ENCODE peak calls at places on chromosomes 2 and 18, in four cellular contexts. K is fibroblast of pulmonary artery, R is esophagus squamous epithelium, Q is tibial nerve. S is an unnamed sample.

GRCh38 chr2:158291544-158292175 is 164.9 kb downstream of the CCDC148 start:
- DNase-seq in Q (no peak), K (no peak), R (no peak), S (no peak)

GRCh38 chr2:191183516-191183915 is 32.7 kb upstream of the STAT4 start:
- DNase-seq in Q (no peak), K (no peak), R (no peak), S (no peak)

GRCh38 chr2:241003830-241004564 is 5.6 kb downstream of the SNED1 start:
- DNase-seq in R (no peak), K (no peak), Q (no peak), S (no peak)

GRCh38 chr2:120180066-120180465 is 43.1 kb downstream of the TMEM185B start:
- DNase-seq in R (no peak), K (no peak), Q (no peak), S (no peak)

GRCh38 chr2:225354281-225354774 is 45.2 kb upstream of the NYAP2 start:
- DNase-seq in R (no peak), Q (no peak), K (no peak), S (peak)

GRCh38 chr2:209938906-209939305 is 63.5 kb upstream of the RPE start:
- DNase-seq in R (no peak), K (no peak), Q (no peak), S (no peak)

GRCh38 chr18:68275616-68276015 is 439.3 kb downstream of the TMX3 start:
- DNase-seq in R (no peak), K (peak), Q (no peak), S (peak)

GRCh38 chr18:7281579-7281978 is 50.7 kb downstream of the LRRC30 start:
- DNase-seq in R (no peak), Q (no peak), K (no peak), S (no peak)

GRCh38 chr2:21658907-21659306 is 535.1 kb downstream of the TDRD15 start:
- DNase-seq in R (no peak), K (no peak), Q (no peak), S (no peak)

GRCh38 chr18:10041180-10041579 is 127.4 kb downstream of the VAPA start:
- DNase-seq in R (no peak), Q (peak), K (peak), S (peak)

GRCh38 chr2:196168181-196168580 is 3.2 kb downstream of the STK17B start:
- DNase-seq in Q (no peak), R (no peak), K (peak), S (peak)

GRCh38 chr2:127415593-127416485 is 2.4 kb upstream of the PROC start:
- DNase-seq in K (no peak), R (no peak), Q (no peak), S (no peak)

GRCh38 chr2:237389831-237390230 is 24.1 kb downstream of the COL6A3 start:
- DNase-seq in K (no peak), Q (no peak), R (no peak), S (peak)

GRCh38 chr18:37578886-37579513 is 13.4 kb upstream of the CELF4 start:
- DNase-seq in K (peak), Q (no peak), R (no peak), S (peak)

GRCh38 chr2:160522951-160523700 is 29.5 kb upstream of the RBMS1 start:
- DNase-seq in K (peak), Q (no peak), R (no peak), S (peak)

GRCh38 chr18:46104128-46104911 is at the start of gene HAUS1:
- DNase-seq in R (peak), K (peak), Q (peak), S (peak)

GRCh38 chr18:51655327-51655698 is 457.8 kb upstream of the MEX3C start:
- DNase-seq in Q (no peak), R (no peak), K (no peak), S (no peak)

GRCh38 chr18:42038936-42039335 is 83.9 kb downstream of the PIK3C3 start:
- DNase-seq in Q (no peak), R (no peak), K (peak), S (peak)

GRCh38 chr2:96374211-96374951 is 38.8 kb downstream of the NCAPH start:
- DNase-seq in K (peak), Q (peak), R (no peak), S (peak)

GRCh38 chr2:10260130-10260529 is 42.6 kb upstream of the HPCAL1 start:
- DNase-seq in R (no peak), K (no peak), Q (no peak), S (no peak)

GRCh38 chr2:96556441-96557330 is 20.1 kb downstream of the ARID5A start:
- DNase-seq in R (no peak), Q (no peak), K (peak), S (peak)

GRCh38 chr18:44816028-44816427 is 135.3 kb downstream of the SETBP1 start:
- DNase-seq in R (no peak), Q (no peak), K (no peak), S (no peak)

GRCh38 chr2:119263025-119263424 is 39.4 kb downstream of the STEAP3 start:
- DNase-seq in K (no peak), R (no peak), Q (no peak), S (no peak)

GRCh38 chr2:67660871-67661270 is 263.7 kb downstream of the ETAA1 start:
- DNase-seq in K (no peak), Q (no peak), R (no peak), S (no peak)

GRCh38 chr2:70686577-70687460 is 81.2 kb downstream of the ADD2 start:
- DNase-seq in Q (no peak), R (no peak), K (peak), S (peak)

GRCh38 chr2:33726415-33726814 is 127.3 kb upstream of the FAM98A start:
- DNase-seq in R (no peak), K (no peak), Q (no peak), S (no peak)

GRCh38 chr2:46955764-46956163 is 40.2 kb upstream of the MCFD2 start:
- DNase-seq in Q (no peak), K (no peak), R (no peak), S (no peak)

GRCh38 chr2:222404126-222404891 is 20.0 kb upstream of the SGPP2 start:
- DNase-seq in K (peak), Q (peak), R (no peak), S (no peak)

GRCh38 chr2:70703900-70704549 is 64.0 kb downstream of the ADD2 start:
- DNase-seq in Q (no peak), R (no peak), K (peak), S (peak)

GRCh38 chr2:236614566-236614965 is 44.9 kb downstream of the ACKR3 start:
- DNase-seq in K (no peak), Q (no peak), R (no peak), S (no peak)

GRCh38 chr2:219469186-219469724 is 29.4 kb upstream of the GMPPA start:
- DNase-seq in R (no peak), Q (no peak), K (peak), S (peak)

GRCh38 chr18:41967680-41968079 is 12.6 kb downstream of the PIK3C3 start:
- DNase-seq in Q (no peak), R (no peak), K (no peak), S (no peak)

GRCh38 chr2:80073134-80073561 is 231.4 kb downstream of the LRRTM1 start:
- DNase-seq in K (peak), R (no peak), Q (peak), S (peak)

GRCh38 chr2:170408461-170409163 is 230.7 kb downstream of the MYO3B start:
- DNase-seq in Q (no peak), K (no peak), R (no peak), S (no peak)

GRCh38 chr2:44291281-44292248 is 16.3 kb downstream of the SLC3A1 start:
- DNase-seq in K (peak), Q (no peak), R (no peak), S (peak)

DNA sequence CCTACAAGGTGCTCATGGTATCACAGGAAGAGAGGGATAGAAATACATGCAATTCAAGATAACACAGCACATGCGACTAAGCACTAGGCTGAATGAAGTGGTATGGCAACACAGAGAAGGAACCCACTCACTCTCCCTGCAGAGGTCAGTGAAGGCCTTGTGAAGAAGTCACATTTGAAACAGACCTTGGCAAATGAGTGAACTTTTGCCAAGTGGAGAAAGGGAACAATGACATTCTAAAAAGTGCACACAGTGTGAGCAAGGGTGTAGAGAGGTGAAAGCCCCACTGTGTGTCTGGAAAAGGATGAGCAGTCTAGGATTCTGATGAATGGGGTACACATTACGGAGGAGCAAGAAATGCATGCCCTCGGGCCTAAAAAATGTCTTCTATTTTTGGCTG is 23.3 kb downstream of the KLF7 start:
- DNase-seq in K (peak), R (no peak), Q (no peak), S (peak)
- TF ChIP-seq CTCF in K (no peak), R (no peak), Q (peak), S (no peak)

GRCh38 chr2:45857848-45858520 is 206.5 kb downstream of the PRKCE start:
- DNase-seq in K (no peak), R (no peak), Q (no peak), S (no peak)

GRCh38 chr2:45859682-45860081 is 208.2 kb downstream of the PRKCE start:
- DNase-seq in Q (no peak), R (no peak), K (no peak), S (no peak)

GRCh38 chr2:45862843-45863242 is 211.4 kb downstream of the PRKCE start:
- DNase-seq in Q (no peak), K (no peak), R (no peak), S (no peak)

GRCh38 chr2:45857206-45857605 is 205.7 kb downstream of the PRKCE start:
- DNase-seq in K (no peak), R (no peak), Q (no peak), S (peak)

GRCh38 chr2:45860136-45861106 is 208.9 kb downstream of the PRKCE start:
- DNase-seq in K (peak), R (no peak), Q (peak), S (peak)
- H3K4me3 ChIP-seq in K (peak), R (no peak), Q (peak), S (peak)

GRCh38 chr2:163133602-163134001 is 295.0 kb upstream of the KCNH7 start:
- DNase-seq in K (peak), Q (no peak), R (no peak), S (no peak)

DNA sequence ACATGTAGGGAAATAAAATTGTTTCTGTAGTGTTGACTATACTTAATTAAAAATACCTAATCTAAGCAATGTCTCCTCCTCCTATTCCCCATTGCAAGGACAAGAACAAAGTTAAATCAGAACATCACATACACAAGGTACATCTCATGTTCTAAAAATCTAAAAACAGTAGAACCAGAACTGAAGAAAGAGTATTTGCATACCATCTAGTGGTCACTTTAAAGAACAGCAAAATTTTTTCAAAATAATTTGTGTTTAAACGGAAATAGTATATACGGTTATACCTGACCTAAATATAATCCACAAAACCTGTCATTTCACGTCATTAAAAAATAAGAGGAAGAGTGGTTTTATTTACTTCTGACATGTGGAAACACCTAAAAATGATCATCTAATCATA is 294.3 kb upstream of the KCNH7 start:
- DNase-seq in R (no peak), K (peak), Q (no peak), S (peak)
- TF ChIP-seq CTCF in R (no peak), K (peak), Q (no peak), S (peak)

GRCh38 chr2:213234641-213235040 is 49.6 kb upstream of the SPAG16 start:
- DNase-seq in K (no peak), R (no peak), Q (no peak), S (no peak)
- H3K4me3 ChIP-seq in K (no peak), R (no peak), Q (no peak), S (no peak)

DNA sequence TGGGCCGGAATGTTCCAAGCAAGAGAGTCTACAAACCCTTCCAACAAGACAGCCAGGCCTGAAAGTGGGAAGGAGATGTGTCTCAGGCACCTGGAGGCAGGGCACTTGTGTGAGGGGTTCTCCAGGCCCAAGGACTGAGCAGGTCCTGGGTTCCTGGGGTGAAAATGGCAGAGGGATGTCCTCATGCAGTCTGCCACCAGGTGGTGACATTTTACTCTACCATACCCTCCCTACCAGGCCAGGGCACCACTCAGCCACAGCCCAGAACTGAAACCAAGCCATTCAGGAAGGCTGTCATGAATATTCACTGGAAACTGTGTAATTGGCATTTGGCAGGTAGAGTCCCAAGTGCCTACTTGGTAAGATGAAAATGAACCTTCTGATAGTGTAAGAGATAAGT is 185.2 kb downstream of the MYO5B start:
- DNase-seq in K (peak), Q (no peak), R (no peak), S (peak)
- TF ChIP-seq CTCF in K (peak), Q (no peak), R (peak), S (peak)

S was measured in fibroblast of the aortic adventitia.